ENCODE peak calls at places on chromosomes 7 and 10, in five cellular contexts. One of them, this sample, is unnamed.
A peak's percentile ranks its signal among the peaks of the same experiment; 100 is the strongest.

GRCh38 chr7:7799138-7799537 is 80.7 kb upstream of the RPA3 start:
- DNase-seq in GM12878: no peak
- DNase-seq in K562: no peak
- DNase-seq in HepG2: no peak
- DNase-seq in H1: no peak
- DNase-seq in this sample: no peak

GRCh38 chr10:125264752-125265578 is 104.6 kb upstream of the CTBP2 start:
- DNase-seq in GM12878: no peak
- DNase-seq in HepG2: no peak
- DNase-seq in K562: no peak
- DNase-seq in H1: no peak
- DNase-seq in this sample: no peak

GRCh38 chr10:46270086-46270811 is 16.5 kb upstream of the ANTXRL start:
- DNase-seq in H1: no peak
- DNase-seq in HepG2: no peak
- DNase-seq in K562: no peak
- DNase-seq in GM12878: no peak
- DNase-seq in this sample: no peak

GRCh38 chr10:68813554-68813953 is 13.8 kb upstream of the STOX1 start:
- DNase-seq in HepG2: no peak
- DNase-seq in H1: no peak
- DNase-seq in GM12878: no peak
- DNase-seq in K562: no peak
- DNase-seq in this sample: no peak

GRCh38 chr10:82949816-82950575 is 1075.0 kb downstream of the NRG3 start:
- DNase-seq in K562: no peak
- DNase-seq in GM12878: no peak
- DNase-seq in HepG2: no peak
- DNase-seq in H1: no peak
- DNase-seq in this sample: no peak

GRCh38 chr10:10792681-10793080 is 225.0 kb upstream of the CELF2 start:
- DNase-seq in K562: no peak
- DNase-seq in H1: no peak
- DNase-seq in HepG2: no peak
- DNase-seq in GM12878: no peak
- DNase-seq in this sample: no peak

GRCh38 chr7:99272476-99273045 is at the start of gene MYH16:
- DNase-seq in HepG2: no peak
- DNase-seq in GM12878: no peak
- DNase-seq in H1: no peak
- DNase-seq in K562: no peak
- DNase-seq in this sample: no peak

GRCh38 chr7:149859369-149859768 is 14.4 kb upstream of the ATP6V0E2 start:
- DNase-seq in HepG2: no peak
- DNase-seq in K562: no peak
- DNase-seq in H1: no peak
- DNase-seq in GM12878: no peak
- DNase-seq in this sample: no peak

GRCh38 chr7:44647981-44648714 is 41.7 kb downstream of the OGDH start:
- DNase-seq in GM12878: no peak
- DNase-seq in H1: no peak
- DNase-seq in HepG2: no peak
- DNase-seq in K562: no peak
- DNase-seq in this sample: no peak

GRCh38 chr7:95725170-95725569 is 47.2 kb upstream of the DYNC1I1 start:
- DNase-seq in H1: no peak
- DNase-seq in K562: no peak
- DNase-seq in HepG2: no peak
- DNase-seq in GM12878: no peak
- DNase-seq in this sample: no peak

GRCh38 chr7:130804156-130804708 is 70.2 kb upstream of the KLF14 start:
- DNase-seq in GM12878: no peak
- DNase-seq in HepG2: no peak
- DNase-seq in H1: no peak
- DNase-seq in K562: no peak
- DNase-seq in this sample: no peak

GRCh38 chr10:89327803-89328441 is at the start of gene IFIT3:
- DNase-seq in K562: peak; percentile 20
- DNase-seq in H1: no peak
- DNase-seq in GM12878: peak; percentile 62
- DNase-seq in HepG2: peak; percentile 38
- DNase-seq in this sample: peak; percentile 44

GRCh38 chr7:99562832-99563231 is 4.4 kb downstream of the ZNF655 start:
- DNase-seq in H1: no peak
- DNase-seq in K562: peak; percentile 80
- DNase-seq in GM12878: no peak
- DNase-seq in HepG2: peak; percentile 67
- DNase-seq in this sample: peak; percentile 96

GRCh38 chr7:74092964-74093339 is 9.3 kb downstream of the LIMK1 start:
- DNase-seq in K562: peak; percentile 17
- DNase-seq in H1: no peak
- DNase-seq in HepG2: no peak
- DNase-seq in GM12878: peak; percentile 60
- DNase-seq in this sample: no peak

GRCh38 chr10:74892874-74893273 is 66.5 kb downstream of the KAT6B start:
- DNase-seq in H1: no peak
- DNase-seq in HepG2: no peak
- DNase-seq in GM12878: no peak
- DNase-seq in K562: no peak
- DNase-seq in this sample: no peak

GRCh38 chr7:53350241-53350640 is 314.8 kb downstream of the POM121L12 start:
- DNase-seq in GM12878: no peak
- DNase-seq in H1: peak; percentile 90
- DNase-seq in K562: peak; percentile 12
- DNase-seq in HepG2: no peak
- DNase-seq in this sample: no peak

GRCh38 chr7:92608380-92609322 is 18.5 kb upstream of the FAM133B start:
- DNase-seq in GM12878: no peak
- DNase-seq in K562: peak; percentile 60
- DNase-seq in HepG2: no peak
- DNase-seq in H1: peak; percentile 85
- DNase-seq in this sample: no peak

GRCh38 chr10:15725603-15726002 is 5.9 kb upstream of the ITGA8 start:
- DNase-seq in HepG2: peak; percentile 39
- DNase-seq in H1: no peak
- DNase-seq in GM12878: no peak
- DNase-seq in K562: peak; percentile 55
- DNase-seq in this sample: peak; percentile 27

GRCh38 chr10:93199221-93199681 is 125.6 kb downstream of the CYP26A1 start:
- DNase-seq in K562: no peak
- DNase-seq in HepG2: peak; percentile 22
- DNase-seq in H1: no peak
- DNase-seq in GM12878: no peak
- DNase-seq in this sample: no peak

GRCh38 chr7:65390588-65390987 is 16.9 kb downstream of the ZNF92 start:
- DNase-seq in HepG2: no peak
- DNase-seq in K562: no peak
- DNase-seq in H1: no peak
- DNase-seq in GM12878: peak; percentile 65
- DNase-seq in this sample: no peak

GRCh38 chr10:74081918-74082317 is 68.7 kb downstream of the AP3M1 start:
- DNase-seq in K562: no peak
- DNase-seq in HepG2: no peak
- DNase-seq in GM12878: no peak
- DNase-seq in H1: no peak
- DNase-seq in this sample: no peak

GRCh38 chr10:63438506-63439498 is 27.0 kb downstream of the JMJD1C start:
- DNase-seq in GM12878: no peak
- DNase-seq in K562: peak; percentile 16
- DNase-seq in HepG2: no peak
- DNase-seq in H1: no peak
- DNase-seq in this sample: peak; percentile 22

GRCh38 chr7:101945034-101945758 is 127.8 kb downstream of the CUX1 start:
- DNase-seq in GM12878: no peak
- DNase-seq in H1: no peak
- DNase-seq in HepG2: no peak
- DNase-seq in K562: no peak
- DNase-seq in this sample: no peak

GRCh38 chr7:36986429-36987362 is 262.4 kb upstream of the AOAH start:
- DNase-seq in K562: peak; percentile 78
- DNase-seq in GM12878: no peak
- DNase-seq in HepG2: peak; percentile 36
- DNase-seq in H1: peak; percentile 90
- DNase-seq in this sample: peak; percentile 34

GRCh38 chr7:43108255-43109011 is 4.0 kb upstream of the HECW1 start:
- DNase-seq in GM12878: peak; percentile 31
- DNase-seq in HepG2: peak; percentile 45
- DNase-seq in H1: peak; percentile 98
- DNase-seq in K562: peak; percentile 71
- DNase-seq in this sample: peak; percentile 44

GRCh38 chr7:100689230-100690135 is 4.6 kb downstream of the GIGYF1 start:
- DNase-seq in H1: no peak
- DNase-seq in GM12878: no peak
- DNase-seq in HepG2: no peak
- DNase-seq in K562: peak; percentile 11
- DNase-seq in this sample: no peak

GRCh38 chr10:30821994-30822692 is 192.6 kb upstream of the LYZL2 start:
- DNase-seq in K562: no peak
- DNase-seq in GM12878: no peak
- DNase-seq in HepG2: no peak
- DNase-seq in H1: no peak
- DNase-seq in this sample: no peak

GRCh38 chr10:100981178-100981710 is 6.1 kb downstream of the MRPL43 start:
- DNase-seq in HepG2: no peak
- DNase-seq in H1: no peak
- DNase-seq in K562: no peak
- DNase-seq in GM12878: no peak
- DNase-seq in this sample: no peak

GRCh38 chr7:137970263-137970975 is 31.5 kb downstream of the CREB3L2 start:
- DNase-seq in GM12878: no peak
- DNase-seq in HepG2: no peak
- DNase-seq in H1: no peak
- DNase-seq in K562: no peak
- DNase-seq in this sample: no peak

GRCh38 chr10:86520871-86521619 is 547 bp downstream of the WAPL start:
- DNase-seq in HepG2: peak; percentile 40
- DNase-seq in H1: peak; percentile 61
- DNase-seq in K562: peak; percentile 14
- DNase-seq in GM12878: no peak
- DNase-seq in this sample: peak; percentile 12
- TF ChIP-seq SP1 in HepG2: no peak
- TF ChIP-seq SP1 in H1: no peak
- TF ChIP-seq SP1 in K562: no peak
- TF ChIP-seq SP1 in GM12878: no peak
- TF ChIP-seq SP1 in this sample: no peak

GRCh38 chr7:154441811-154442210 is 389.6 kb downstream of the DPP6 start:
- DNase-seq in H1: no peak
- DNase-seq in K562: no peak
- DNase-seq in GM12878: no peak
- DNase-seq in HepG2: no peak
- DNase-seq in this sample: no peak

GRCh38 chr7:154438571-154438970 is 386.4 kb downstream of the DPP6 start:
- DNase-seq in HepG2: no peak
- DNase-seq in H1: no peak
- DNase-seq in GM12878: no peak
- DNase-seq in K562: no peak
- DNase-seq in this sample: no peak

GRCh38 chr7:154442939-154443338 is 390.7 kb downstream of the DPP6 start:
- DNase-seq in H1: no peak
- DNase-seq in GM12878: no peak
- DNase-seq in HepG2: no peak
- DNase-seq in K562: no peak
- DNase-seq in this sample: no peak

GRCh38 chr7:154440058-154440457 is 387.9 kb downstream of the DPP6 start:
- DNase-seq in HepG2: no peak
- DNase-seq in K562: no peak
- DNase-seq in GM12878: no peak
- DNase-seq in H1: no peak
- DNase-seq in this sample: no peak

GRCh38 chr7:154440656-154441055 is 388.5 kb downstream of the DPP6 start:
- DNase-seq in K562: no peak
- DNase-seq in HepG2: no peak
- DNase-seq in H1: no peak
- DNase-seq in GM12878: no peak
- DNase-seq in this sample: no peak
- TF ChIP-seq SIN3A in K562: no peak
- TF ChIP-seq SIN3A in HepG2: no peak
- TF ChIP-seq SIN3A in H1: no peak
- TF ChIP-seq SIN3A in GM12878: no peak
- TF ChIP-seq SIN3A in this sample: no peak

DNA sequence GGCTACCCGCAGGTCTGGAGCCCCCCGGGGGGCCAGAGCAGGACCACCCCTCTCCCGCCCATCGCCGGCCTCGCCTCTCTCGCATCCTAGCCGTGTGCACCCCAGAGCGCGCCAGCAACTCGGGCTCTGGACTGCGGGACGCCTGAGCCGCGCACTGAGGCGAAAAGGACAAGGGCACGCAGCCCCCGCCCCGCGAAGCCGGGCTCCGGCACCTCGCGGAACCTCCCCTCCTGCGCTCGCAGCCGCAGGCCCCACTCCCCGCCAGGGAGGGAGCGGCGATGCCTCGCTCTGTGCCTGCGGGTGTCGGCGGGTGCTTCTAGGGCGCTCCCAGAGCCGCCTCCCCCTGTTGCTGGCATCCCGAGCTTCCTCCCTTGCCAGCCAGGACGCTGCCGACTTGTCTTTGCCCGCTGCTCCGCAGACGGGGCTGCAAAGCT is at the start of gene ITGB8:
- DNase-seq in K562: peak; percentile 12
- DNase-seq in H1: peak; percentile 81
- DNase-seq in GM12878: no peak
- DNase-seq in HepG2: no peak
- DNase-seq in this sample: no peak
- TF ChIP-seq SP1 in K562: no peak
- TF ChIP-seq SP1 in H1: no peak
- TF ChIP-seq SP1 in GM12878: no peak
- TF ChIP-seq SP1 in HepG2: no peak
- TF ChIP-seq SP1 in this sample: no peak

GRCh38 chr7:124130-124949 is 68.0 kb upstream of the FAM20C start:
- DNase-seq in H1: no peak
- DNase-seq in GM12878: no peak
- DNase-seq in K562: peak; percentile 59
- DNase-seq in HepG2: no peak
- DNase-seq in this sample: no peak
- TF ChIP-seq SIN3A in H1: no peak
- TF ChIP-seq SIN3A in GM12878: no peak
- TF ChIP-seq SIN3A in K562: no peak
- TF ChIP-seq SIN3A in HepG2: no peak
- TF ChIP-seq SIN3A in this sample: no peak

DNA sequence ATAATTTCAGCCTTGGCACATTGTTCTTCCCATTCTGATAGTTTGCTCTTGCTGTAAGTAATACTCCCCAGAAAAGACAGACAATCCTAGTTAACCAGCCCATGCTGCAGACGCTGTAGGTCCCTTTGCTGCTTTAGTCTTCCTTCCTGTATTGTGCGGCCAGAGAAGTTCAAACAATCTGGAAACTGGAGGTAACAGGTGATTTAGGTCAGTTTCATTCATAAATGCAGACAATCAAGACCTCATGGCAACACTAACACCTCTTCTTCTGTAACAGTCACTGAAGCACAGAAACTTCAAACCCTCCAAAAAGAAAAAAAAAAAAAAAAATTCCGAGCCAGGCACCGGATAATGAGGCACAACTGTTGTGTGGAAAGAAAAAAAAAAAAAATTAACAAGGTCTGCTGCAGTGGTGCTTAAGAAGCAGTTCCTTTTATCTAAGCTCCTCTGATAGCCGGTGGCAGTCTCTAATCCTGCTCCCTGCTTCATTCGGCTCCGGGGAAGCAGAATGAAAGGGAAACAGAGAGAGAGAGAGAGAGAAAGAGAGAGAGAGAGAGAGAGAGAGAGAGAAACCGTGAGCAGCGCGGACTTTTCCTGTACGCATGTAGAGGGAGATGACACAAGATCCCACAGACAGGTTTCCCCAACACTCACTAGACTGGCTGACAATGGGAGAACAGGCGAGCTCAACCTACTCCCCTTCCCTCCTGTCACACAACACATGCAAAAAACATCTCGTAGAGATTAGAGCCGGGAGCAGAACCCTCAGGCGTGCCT is at the start of gene SEMA3A:
- DNase-seq in GM12878: no peak
- DNase-seq in H1: no peak
- DNase-seq in HepG2: peak; percentile 8
- DNase-seq in K562: no peak
- DNase-seq in this sample: peak; percentile 48
- TF ChIP-seq SP1 in GM12878: no peak
- TF ChIP-seq SP1 in H1: no peak
- TF ChIP-seq SP1 in HepG2: no peak
- TF ChIP-seq SP1 in K562: no peak
- TF ChIP-seq SP1 in this sample: peak; percentile 13

This sample was measured in HCT116.